ENCODE peak calls at places on chromosomes 12 and 14, in four cellular contexts. T, I, S and Q are unnamed samples.
A peak's percentile ranks its signal among the peaks of the same experiment; 100 is the strongest.

GRCh38 chr12:54028324-54029201 is at the start of gene HOXC6:
- DNase-seq in I (no peak), T (no peak), S (no peak), Q (peak; percentile 78)

GRCh38 chr14:90053044-90053443 is 8.8 kb upstream of the KCNK13 start:
- DNase-seq in I (no peak), T (no peak), S (no peak), Q (peak; percentile 27)

GRCh38 chr12:5083955-5084849 is 40.5 kb downstream of the KCNA5 start:
- DNase-seq in I (peak; percentile 73), T (peak; percentile 54), S (peak; percentile 16), Q (peak; percentile 66)

GRCh38 chr12:29350080-29350479 is 30.9 kb downstream of the ERGIC2 start:
- DNase-seq in S (no peak), I (no peak), T (peak; percentile 61), Q (peak; percentile 74)

GRCh38 chr12:95248604-95249355 is 31.2 kb downstream of the VEZT start:
- DNase-seq in S (no peak), I (no peak), T (no peak), Q (peak; percentile 78)

GRCh38 chr12:109069307-109070231 is 17.2 kb downstream of the USP30 start:
- DNase-seq in T (no peak), S (no peak), I (peak; percentile 26), Q (no peak)

GRCh38 chr12:92244036-92244435 is 98.4 kb upstream of the BTG1 start:
- DNase-seq in I (no peak), T (no peak), S (no peak), Q (peak; percentile 63)

GRCh38 chr12:51460519-51460918 is 35.9 kb downstream of the SLC4A8 start:
- DNase-seq in T (no peak), S (no peak), I (no peak), Q (no peak)

GRCh38 chr12:70849265-70849960 is 71.1 kb downstream of the PTPRR start:
- DNase-seq in S (no peak), I (no peak), T (no peak), Q (peak; percentile 40)

GRCh38 chr12:53759261-53759660 is 7.5 kb upstream of the CISTR start:
- DNase-seq in S (no peak), I (no peak), T (no peak), Q (no peak)

GRCh38 chr12:94225506-94225905 is 77.1 kb downstream of the PLXNC1 start:
- DNase-seq in T (no peak), S (no peak), I (no peak), Q (no peak)

GRCh38 chr14:52422650-52423356 is 108.7 kb downstream of the PTGER2 start:
- DNase-seq in S (no peak), T (no peak), I (no peak), Q (no peak)

GRCh38 chr12:62472472-62472871 is 5.8 kb downstream of the MON2 start:
- DNase-seq in T (peak; percentile 9), S (no peak), I (no peak), Q (no peak)

GRCh38 chr14:65312859-65313258 is 99.7 kb upstream of the FUT8 start:
- DNase-seq in I (no peak), S (no peak), T (no peak), Q (no peak)

GRCh38 chr12:86744547-86745212 is 488.5 kb upstream of the MGAT4C start:
- DNase-seq in S (no peak), I (no peak), T (no peak), Q (no peak)

GRCh38 chr12:66627270-66627987 is 51.4 kb downstream of the GRIP1 start:
- DNase-seq in S (no peak), I (no peak), T (no peak), Q (peak; percentile 50)

GRCh38 chr12:112347521-112347920 is 34.7 kb downstream of the HECTD4 start:
- DNase-seq in S (peak; percentile 21), I (no peak), T (peak; percentile 82), Q (peak; percentile 78)

GRCh38 chr12:41795066-41795465 is 349.6 kb downstream of the GXYLT1 start:
- DNase-seq in S (no peak), I (no peak), T (no peak), Q (peak; percentile 1)

GRCh38 chr12:22230280-22230794 is 104.2 kb downstream of the ST8SIA1 start:
- DNase-seq in I (no peak), T (no peak), S (no peak), Q (peak; percentile 34)

GRCh38 chr12:64395739-64396138 is 5.2 kb upstream of the C12orf56 start:
- DNase-seq in I (no peak), S (no peak), T (no peak), Q (no peak)

GRCh38 chr12:46983959-46984833 is 95.2 kb upstream of the PCED1B start:
- DNase-seq in T (peak; percentile 71), S (peak; percentile 40), I (peak; percentile 27), Q (peak; percentile 74)

GRCh38 chr12:94644622-94645021 is 5.7 kb downstream of the TMCC3 start:
- DNase-seq in S (peak; percentile 17), I (no peak), T (no peak), Q (peak; percentile 22)

GRCh38 chr12:112375105-112375504 is 7.1 kb downstream of the HECTD4 start:
- DNase-seq in S (no peak), T (no peak), I (no peak), Q (no peak)

GRCh38 chr12:57522887-57523705 is 472 bp downstream of the MBD6 start:
- DNase-seq in S (peak; percentile 64), T (peak; percentile 28), I (peak; percentile 50), Q (peak; percentile 46)

GRCh38 chr12:121917950-121918678 is at the start of gene CFAP251:
- DNase-seq in S (peak; percentile 98), I (peak; percentile 92), T (no peak), Q (peak; percentile 78)

GRCh38 chr12:91852646-91853045 is 293.0 kb downstream of the BTG1 start:
- DNase-seq in I (no peak), T (no peak), S (no peak), Q (peak; percentile 27)

GRCh38 chr14:56002316-56002715 is 115.9 kb upstream of the PELI2 start:
- DNase-seq in T (peak; percentile 13), I (no peak), S (no peak), Q (peak; percentile 63)

GRCh38 chr12:109815874-109816617 is 17.2 kb downstream of the TRPV4 start:
- DNase-seq in I (no peak), T (no peak), S (no peak), Q (no peak)

GRCh38 chr14:58666737-58667136 is 29.0 kb downstream of the DACT1 start:
- DNase-seq in S (no peak), I (no peak), T (no peak), Q (no peak)

GRCh38 chr12:26090853-26091510 is 33.9 kb downstream of the BHLHE41 start:
- DNase-seq in S (no peak), T (no peak), I (no peak), Q (peak; percentile 26)